ENCODE peak calls at places on chromosome 19, in five cellular contexts. One of them, this sample, is unnamed.

GRCh38 chr19:34136127-34136526 is 36.2 kb upstream of the LSM14A start:
- DNase-seq in T-cell: no peak
- DNase-seq in stimulated activated CD8-positive, alpha-beta memory T cell treated with anti-CD3 and anti-CD28 coated beads, Interleukin-15, amount 100 ng/mL, for 24 hours: no peak
- DNase-seq in CD4-positive, alpha-beta memory T cell: no peak
- DNase-seq in WTC11: no peak
- DNase-seq in this sample: no peak

GRCh38 chr19:17359905-17360800 is 17.0 kb downstream of the PLVAP start:
- DNase-seq in T-cell: no peak
- DNase-seq in stimulated activated CD8-positive, alpha-beta memory T cell treated with anti-CD3 and anti-CD28 coated beads, Interleukin-15, amount 100 ng/mL, for 24 hours: no peak
- DNase-seq in CD4-positive, alpha-beta memory T cell: no peak
- DNase-seq in WTC11: no peak
- DNase-seq in this sample: no peak

GRCh38 chr19:45716314-45717130 is 14.2 kb downstream of the FBXO46 start:
- DNase-seq in T-cell: peak
- DNase-seq in stimulated activated CD8-positive, alpha-beta memory T cell treated with anti-CD3 and anti-CD28 coated beads, Interleukin-15, amount 100 ng/mL, for 24 hours: no peak
- DNase-seq in CD4-positive, alpha-beta memory T cell: no peak
- DNase-seq in WTC11: no peak
- DNase-seq in this sample: peak

GRCh38 chr19:14450168-14450874 is 17.2 kb downstream of the PKN1 start:
- DNase-seq in T-cell: peak
- DNase-seq in stimulated activated CD8-positive, alpha-beta memory T cell treated with anti-CD3 and anti-CD28 coated beads, Interleukin-15, amount 100 ng/mL, for 24 hours: peak
- DNase-seq in CD4-positive, alpha-beta memory T cell: peak
- DNase-seq in WTC11: peak
- DNase-seq in this sample: peak

GRCh38 chr19:1000095-1000494 is at the start of gene GRIN3B:
- DNase-seq in T-cell: peak
- DNase-seq in stimulated activated CD8-positive, alpha-beta memory T cell treated with anti-CD3 and anti-CD28 coated beads, Interleukin-15, amount 100 ng/mL, for 24 hours: peak
- DNase-seq in CD4-positive, alpha-beta memory T cell: peak
- DNase-seq in WTC11: peak
- DNase-seq in this sample: peak

GRCh38 chr19:6521718-6522646 is 8.8 kb upstream of the TNFSF9 start:
- DNase-seq in T-cell: peak
- DNase-seq in stimulated activated CD8-positive, alpha-beta memory T cell treated with anti-CD3 and anti-CD28 coated beads, Interleukin-15, amount 100 ng/mL, for 24 hours: no peak
- DNase-seq in CD4-positive, alpha-beta memory T cell: peak
- DNase-seq in WTC11: no peak
- DNase-seq in this sample: no peak

GRCh38 chr19:23832717-23833327 is 74.1 kb upstream of the ZNF681 start:
- DNase-seq in T-cell: no peak
- DNase-seq in stimulated activated CD8-positive, alpha-beta memory T cell treated with anti-CD3 and anti-CD28 coated beads, Interleukin-15, amount 100 ng/mL, for 24 hours: no peak
- DNase-seq in CD4-positive, alpha-beta memory T cell: no peak
- DNase-seq in WTC11: no peak
- DNase-seq in this sample: no peak

GRCh38 chr19:41316306-41316920 is 6.4 kb downstream of the CCDC97 start:
- DNase-seq in T-cell: no peak
- DNase-seq in stimulated activated CD8-positive, alpha-beta memory T cell treated with anti-CD3 and anti-CD28 coated beads, Interleukin-15, amount 100 ng/mL, for 24 hours: no peak
- DNase-seq in CD4-positive, alpha-beta memory T cell: no peak
- DNase-seq in WTC11: no peak
- DNase-seq in this sample: no peak

GRCh38 chr19:18009412-18010066 is 1.6 kb downstream of the ARRDC2 start:
- DNase-seq in T-cell: no peak
- DNase-seq in stimulated activated CD8-positive, alpha-beta memory T cell treated with anti-CD3 and anti-CD28 coated beads, Interleukin-15, amount 100 ng/mL, for 24 hours: no peak
- DNase-seq in CD4-positive, alpha-beta memory T cell: no peak
- DNase-seq in WTC11: no peak
- DNase-seq in this sample: no peak

GRCh38 chr19:13727798-13728197 is 36.5 kb upstream of the MRI1 start:
- DNase-seq in T-cell: no peak
- DNase-seq in stimulated activated CD8-positive, alpha-beta memory T cell treated with anti-CD3 and anti-CD28 coated beads, Interleukin-15, amount 100 ng/mL, for 24 hours: no peak
- DNase-seq in CD4-positive, alpha-beta memory T cell: no peak
- DNase-seq in WTC11: no peak
- DNase-seq in this sample: peak

GRCh38 chr19:6218497-6219146 is 61.2 kb downstream of the MLLT1 start:
- DNase-seq in T-cell: peak
- DNase-seq in stimulated activated CD8-positive, alpha-beta memory T cell treated with anti-CD3 and anti-CD28 coated beads, Interleukin-15, amount 100 ng/mL, for 24 hours: peak
- DNase-seq in CD4-positive, alpha-beta memory T cell: peak
- DNase-seq in WTC11: peak
- DNase-seq in this sample: peak

GRCh38 chr19:4007836-4008539 is 452 bp downstream of the PIAS4 start:
- DNase-seq in T-cell: no peak
- DNase-seq in stimulated activated CD8-positive, alpha-beta memory T cell treated with anti-CD3 and anti-CD28 coated beads, Interleukin-15, amount 100 ng/mL, for 24 hours: no peak
- DNase-seq in CD4-positive, alpha-beta memory T cell: no peak
- DNase-seq in WTC11: peak
- DNase-seq in this sample: peak

GRCh38 chr19:2044709-2045500 is 6.1 kb downstream of the MKNK2 start:
- DNase-seq in T-cell: no peak
- DNase-seq in stimulated activated CD8-positive, alpha-beta memory T cell treated with anti-CD3 and anti-CD28 coated beads, Interleukin-15, amount 100 ng/mL, for 24 hours: no peak
- DNase-seq in CD4-positive, alpha-beta memory T cell: no peak
- DNase-seq in WTC11: no peak
- DNase-seq in this sample: no peak

GRCh38 chr19:13959962-13960862 is 7.9 kb downstream of the DCAF15 start:
- DNase-seq in T-cell: no peak
- DNase-seq in stimulated activated CD8-positive, alpha-beta memory T cell treated with anti-CD3 and anti-CD28 coated beads, Interleukin-15, amount 100 ng/mL, for 24 hours: no peak
- DNase-seq in CD4-positive, alpha-beta memory T cell: no peak
- DNase-seq in WTC11: peak
- DNase-seq in this sample: peak

GRCh38 chr19:42250249-42250665 is 4.7 kb downstream of the ERF start:
- DNase-seq in T-cell: no peak
- DNase-seq in stimulated activated CD8-positive, alpha-beta memory T cell treated with anti-CD3 and anti-CD28 coated beads, Interleukin-15, amount 100 ng/mL, for 24 hours: no peak
- DNase-seq in CD4-positive, alpha-beta memory T cell: no peak
- DNase-seq in WTC11: no peak
- DNase-seq in this sample: no peak

GRCh38 chr19:16035601-16036297 is 40.5 kb upstream of the TPM4 start:
- DNase-seq in T-cell: no peak
- DNase-seq in stimulated activated CD8-positive, alpha-beta memory T cell treated with anti-CD3 and anti-CD28 coated beads, Interleukin-15, amount 100 ng/mL, for 24 hours: no peak
- DNase-seq in CD4-positive, alpha-beta memory T cell: no peak
- DNase-seq in WTC11: no peak
- DNase-seq in this sample: no peak

GRCh38 chr19:657611-658010 is 5.4 kb downstream of the RNF126 start:
- DNase-seq in T-cell: no peak
- DNase-seq in stimulated activated CD8-positive, alpha-beta memory T cell treated with anti-CD3 and anti-CD28 coated beads, Interleukin-15, amount 100 ng/mL, for 24 hours: no peak
- DNase-seq in CD4-positive, alpha-beta memory T cell: no peak
- DNase-seq in WTC11: no peak
- DNase-seq in this sample: no peak

GRCh38 chr19:12749938-12750521 is 1.6 kb upstream of the BEST2 start:
- DNase-seq in T-cell: no peak
- DNase-seq in stimulated activated CD8-positive, alpha-beta memory T cell treated with anti-CD3 and anti-CD28 coated beads, Interleukin-15, amount 100 ng/mL, for 24 hours: no peak
- DNase-seq in CD4-positive, alpha-beta memory T cell: no peak
- DNase-seq in WTC11: no peak
- DNase-seq in this sample: no peak

GRCh38 chr19:50167314-50167721 is 4.2 kb upstream of the IZUMO2 start:
- DNase-seq in T-cell: no peak
- DNase-seq in stimulated activated CD8-positive, alpha-beta memory T cell treated with anti-CD3 and anti-CD28 coated beads, Interleukin-15, amount 100 ng/mL, for 24 hours: no peak
- DNase-seq in CD4-positive, alpha-beta memory T cell: no peak
- DNase-seq in WTC11: no peak
- DNase-seq in this sample: no peak

GRCh38 chr19:29683009-29683408 is 17.7 kb downstream of the PLEKHF1 start:
- DNase-seq in T-cell: no peak
- DNase-seq in stimulated activated CD8-positive, alpha-beta memory T cell treated with anti-CD3 and anti-CD28 coated beads, Interleukin-15, amount 100 ng/mL, for 24 hours: no peak
- DNase-seq in CD4-positive, alpha-beta memory T cell: no peak
- DNase-seq in WTC11: no peak
- DNase-seq in this sample: no peak

GRCh38 chr19:41530761-41531301 is 45.1 kb upstream of the CEACAM21 start:
- DNase-seq in T-cell: no peak
- DNase-seq in stimulated activated CD8-positive, alpha-beta memory T cell treated with anti-CD3 and anti-CD28 coated beads, Interleukin-15, amount 100 ng/mL, for 24 hours: no peak
- DNase-seq in CD4-positive, alpha-beta memory T cell: peak
- DNase-seq in WTC11: no peak
- DNase-seq in this sample: no peak

GRCh38 chr19:14563989-14564650 is 7.7 kb downstream of the NDUFB7 start:
- DNase-seq in T-cell: peak
- DNase-seq in stimulated activated CD8-positive, alpha-beta memory T cell treated with anti-CD3 and anti-CD28 coated beads, Interleukin-15, amount 100 ng/mL, for 24 hours: peak
- DNase-seq in CD4-positive, alpha-beta memory T cell: peak
- DNase-seq in WTC11: peak
- DNase-seq in this sample: peak

GRCh38 chr19:1360818-1361461 is 22.8 kb upstream of the NDUFS7 start:
- DNase-seq in T-cell: no peak
- DNase-seq in stimulated activated CD8-positive, alpha-beta memory T cell treated with anti-CD3 and anti-CD28 coated beads, Interleukin-15, amount 100 ng/mL, for 24 hours: no peak
- DNase-seq in CD4-positive, alpha-beta memory T cell: no peak
- DNase-seq in WTC11: no peak
- DNase-seq in this sample: no peak

GRCh38 chr19:54369082-54369691 is 4.5 kb upstream of the LAIR1 start:
- DNase-seq in T-cell: no peak
- DNase-seq in stimulated activated CD8-positive, alpha-beta memory T cell treated with anti-CD3 and anti-CD28 coated beads, Interleukin-15, amount 100 ng/mL, for 24 hours: no peak
- DNase-seq in CD4-positive, alpha-beta memory T cell: no peak
- DNase-seq in WTC11: no peak
- DNase-seq in this sample: peak

GRCh38 chr19:23896912-23897311 is 17.8 kb upstream of the ZNF726 start:
- DNase-seq in T-cell: no peak
- DNase-seq in stimulated activated CD8-positive, alpha-beta memory T cell treated with anti-CD3 and anti-CD28 coated beads, Interleukin-15, amount 100 ng/mL, for 24 hours: no peak
- DNase-seq in CD4-positive, alpha-beta memory T cell: no peak
- DNase-seq in WTC11: no peak
- DNase-seq in this sample: no peak

GRCh38 chr19:33434090-33434885 is 60.8 kb downstream of the CEBPG start:
- DNase-seq in T-cell: no peak
- DNase-seq in stimulated activated CD8-positive, alpha-beta memory T cell treated with anti-CD3 and anti-CD28 coated beads, Interleukin-15, amount 100 ng/mL, for 24 hours: no peak
- DNase-seq in CD4-positive, alpha-beta memory T cell: no peak
- DNase-seq in WTC11: no peak
- DNase-seq in this sample: no peak

GRCh38 chr19:2235396-2236284 is 489 bp downstream of the PLEKHJ1 start:
- DNase-seq in T-cell: no peak
- DNase-seq in stimulated activated CD8-positive, alpha-beta memory T cell treated with anti-CD3 and anti-CD28 coated beads, Interleukin-15, amount 100 ng/mL, for 24 hours: no peak
- DNase-seq in CD4-positive, alpha-beta memory T cell: peak
- DNase-seq in WTC11: no peak
- DNase-seq in this sample: no peak

GRCh38 chr19:48325265-48325910 is at the start of gene EMP3:
- DNase-seq in T-cell: peak
- DNase-seq in stimulated activated CD8-positive, alpha-beta memory T cell treated with anti-CD3 and anti-CD28 coated beads, Interleukin-15, amount 100 ng/mL, for 24 hours: peak
- DNase-seq in CD4-positive, alpha-beta memory T cell: peak
- DNase-seq in WTC11: peak
- DNase-seq in this sample: peak

GRCh38 chr19:23415034-23415433 is 19.8 kb upstream of the ZNF91 start:
- DNase-seq in T-cell: no peak
- DNase-seq in stimulated activated CD8-positive, alpha-beta memory T cell treated with anti-CD3 and anti-CD28 coated beads, Interleukin-15, amount 100 ng/mL, for 24 hours: no peak
- DNase-seq in CD4-positive, alpha-beta memory T cell: no peak
- DNase-seq in WTC11: no peak
- DNase-seq in this sample: no peak

GRCh38 chr19:934865-935422 is 9.1 kb downstream of the ARID3A start:
- DNase-seq in T-cell: no peak
- DNase-seq in stimulated activated CD8-positive, alpha-beta memory T cell treated with anti-CD3 and anti-CD28 coated beads, Interleukin-15, amount 100 ng/mL, for 24 hours: no peak
- DNase-seq in CD4-positive, alpha-beta memory T cell: no peak
- DNase-seq in WTC11: no peak
- DNase-seq in this sample: peak

GRCh38 chr19:43735013-43735412 is 19.1 kb downstream of the IRGC start:
- DNase-seq in T-cell: no peak
- DNase-seq in stimulated activated CD8-positive, alpha-beta memory T cell treated with anti-CD3 and anti-CD28 coated beads, Interleukin-15, amount 100 ng/mL, for 24 hours: no peak
- DNase-seq in CD4-positive, alpha-beta memory T cell: no peak
- DNase-seq in WTC11: no peak
- DNase-seq in this sample: no peak

GRCh38 chr19:6590458-6591319 is at the start of gene CD70:
- DNase-seq in T-cell: peak
- DNase-seq in stimulated activated CD8-positive, alpha-beta memory T cell treated with anti-CD3 and anti-CD28 coated beads, Interleukin-15, amount 100 ng/mL, for 24 hours: no peak
- DNase-seq in CD4-positive, alpha-beta memory T cell: peak
- DNase-seq in WTC11: peak
- DNase-seq in this sample: no peak